ENCODE peak calls at places on chromosome 16, in eight cellular contexts. M is IMR-90, V is HCT116, Q is fibroblast of the aortic adventitia, B is prostate gland, P is neural progenitor cell, R is cardiac muscle cell, Z is Peyer's patch. W is an unnamed sample.

GRCh38 chr16:52450906-52451305 is 96.0 kb downstream of the TOX3 start:
- DNase-seq in B (no peak), R (no peak), V (no peak), M (no peak), P (no peak), Z (no peak), Q (no peak), W (no peak)

GRCh38 chr16:64307431-64307830 is 814.4 kb downstream of the CDH11 start:
- DNase-seq in Z (no peak), V (no peak), R (no peak), Q (no peak), M (no peak), P (no peak), B (no peak), W (no peak)

GRCh38 chr16:53952215-53953208 is 248.6 kb downstream of the FTO start:
- DNase-seq in R (peak; percentile 41), M (peak; percentile 52), Q (peak; percentile 51), P (no peak), V (no peak), Z (no peak), B (no peak), W (no peak)

GRCh38 chr16:89090182-89090630 is 3.4 kb upstream of the ACSF3 start:
- DNase-seq in R (no peak), P (no peak), Q (no peak), M (no peak), V (no peak), B (no peak), Z (no peak), W (no peak)

GRCh38 chr16:89426736-89427525 is 63.4 kb downstream of the ANKRD11 start:
- DNase-seq in Z (no peak), R (no peak), M (peak; percentile 69), V (no peak), Q (no peak), B (no peak), P (no peak), W (no peak)

GRCh38 chr16:65071371-65072311 is 50.2 kb downstream of the CDH11 start:
- DNase-seq in R (peak; percentile 42), V (no peak), Z (no peak), B (no peak), P (no peak), M (peak; percentile 64), Q (peak; percentile 58), W (no peak)

GRCh38 chr16:24887472-24887871 is 41.7 kb downstream of the SLC5A11 start:
- DNase-seq in V (no peak), R (no peak), Q (no peak), B (no peak), P (no peak), M (no peak), Z (no peak), W (no peak)

GRCh38 chr16:77531741-77532140 is 96.9 kb upstream of the ADAMTS18 start:
- DNase-seq in B (no peak), P (no peak), V (no peak), Q (peak; percentile 86), M (peak; percentile 38), R (peak; percentile 27), Z (no peak), W (peak; percentile 1)

GRCh38 chr16:67230809-67231660 is 4.1 kb downstream of the TMEM208 start:
- DNase-seq in Z (peak; percentile 45), P (no peak), V (no peak), Q (no peak), M (no peak), R (no peak), B (no peak), W (no peak)

GRCh38 chr16:86522639-86523038 is 12.3 kb downstream of the FOXF1 start:
- DNase-seq in Z (no peak), Q (no peak), V (no peak), M (no peak), P (no peak), R (no peak), B (no peak), W (no peak)

GRCh38 chr16:86520317-86521210 is 10.2 kb downstream of the FOXF1 start:
- DNase-seq in Q (no peak), M (peak; percentile 33), Z (no peak), R (no peak), V (no peak), B (no peak), P (no peak), W (no peak)

GRCh38 chr16:86519649-86520316 is 9.5 kb downstream of the FOXF1 start:
- DNase-seq in Z (peak; percentile 72), V (peak; percentile 63), P (peak; percentile 88), B (peak; percentile 32), R (peak; percentile 59), M (peak; percentile 77), Q (peak; percentile 70), W (no peak)

GRCh38 chr16:86523166-86523740 is 12.9 kb downstream of the FOXF1 start:
- DNase-seq in V (no peak), Q (no peak), B (no peak), P (no peak), M (no peak), Z (no peak), R (no peak), W (no peak)

DNA sequence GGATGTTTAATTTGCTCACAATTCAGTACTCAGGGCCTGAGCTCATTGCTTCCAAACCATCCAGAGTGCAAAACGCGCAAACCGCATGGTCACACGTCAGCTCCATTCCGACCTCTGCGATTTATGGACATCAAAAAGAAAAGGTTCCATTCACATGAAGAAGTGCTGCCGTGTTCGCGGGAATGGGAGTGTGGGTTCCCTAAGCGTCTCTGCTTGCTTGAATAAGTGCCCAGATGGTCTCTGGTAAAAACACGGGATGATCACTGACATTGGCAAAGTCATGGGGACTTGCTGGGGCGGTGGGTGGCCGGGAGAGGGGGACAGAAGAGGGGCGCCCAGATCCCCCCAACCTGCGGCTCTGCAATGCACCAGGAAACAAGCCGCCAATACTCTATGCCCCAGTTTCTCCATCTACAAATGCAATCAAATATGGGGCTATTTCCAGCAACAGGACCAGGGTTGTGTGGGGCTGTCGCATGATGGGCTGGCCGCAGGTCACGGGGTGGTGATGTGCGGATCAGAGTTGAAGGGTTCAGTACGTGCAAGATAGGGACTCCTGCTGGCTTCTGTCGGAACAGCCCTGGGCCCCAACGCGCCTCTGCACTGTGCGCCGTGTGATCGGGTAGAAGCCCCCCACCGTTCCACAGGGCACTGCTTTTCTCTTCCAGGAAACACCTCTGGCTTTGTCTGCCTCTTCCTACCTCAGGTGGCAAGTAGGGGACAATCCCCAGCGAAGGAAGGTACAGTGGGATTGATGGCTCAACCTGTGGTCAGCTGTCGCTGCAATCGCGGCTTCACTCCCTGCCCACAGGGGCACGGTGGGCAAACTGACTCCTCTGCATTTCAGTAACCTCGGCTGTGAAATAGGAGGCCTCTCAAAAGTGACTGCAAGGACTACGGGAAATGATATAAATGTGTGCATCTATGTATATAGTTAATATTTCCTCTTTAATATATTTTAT is 11.2 kb downstream of the FOXF1 start:
- DNase-seq in M (no peak), R (no peak), Q (no peak), V (no peak), Z (no peak), B (no peak), P (no peak), W (no peak)
- TF ChIP-seq CTCF in M (no peak), R (no peak), Q (no peak), V (no peak), Z (no peak), B (no peak), P (peak; percentile 11), W (no peak)

DNA sequence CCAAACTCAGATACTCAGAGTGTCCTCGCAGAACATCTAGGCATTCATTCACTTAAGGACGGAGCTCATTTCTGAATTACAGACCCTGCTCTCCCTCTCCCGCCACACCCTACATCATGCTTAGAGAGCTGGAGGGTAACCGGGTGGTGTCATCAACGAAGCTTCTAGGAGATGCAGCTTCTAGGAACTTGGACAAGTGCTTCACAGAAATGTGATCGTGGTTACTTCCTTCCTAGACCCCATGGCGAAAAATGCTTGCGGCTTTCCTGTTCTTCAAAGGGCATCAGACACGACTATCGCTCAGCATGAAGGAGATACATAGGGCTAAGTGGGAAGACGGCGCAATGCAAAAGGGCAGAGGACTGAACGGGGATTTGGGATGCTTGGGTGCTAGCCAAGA is 126.8 kb downstream of the ZFHX3 start:
- DNase-seq in P (no peak), Z (no peak), B (no peak), M (no peak), V (no peak), Q (no peak), R (no peak), W (no peak)
- H3K4me3 ChIP-seq in P (no peak overlapping the region), Z (no peak overlapping the region), B (no peak overlapping the region), M (no peak overlapping the region), V (no peak overlapping the region), Q (no peak overlapping the region), R (no peak overlapping the region), W (no peak overlapping the region)

GRCh38 chr16:70438325-70438982 is 446 bp downstream of the ST3GAL2 start:
- DNase-seq in R (peak; percentile 37), Q (no peak), Z (no peak), V (no peak), B (no peak), M (no peak), P (no peak), W (no peak)
- TF ChIP-seq CTCF in R (no peak), Q (no peak), Z (no peak), V (no peak), B (no peak), M (no peak), P (no peak), W (no peak)

DNA sequence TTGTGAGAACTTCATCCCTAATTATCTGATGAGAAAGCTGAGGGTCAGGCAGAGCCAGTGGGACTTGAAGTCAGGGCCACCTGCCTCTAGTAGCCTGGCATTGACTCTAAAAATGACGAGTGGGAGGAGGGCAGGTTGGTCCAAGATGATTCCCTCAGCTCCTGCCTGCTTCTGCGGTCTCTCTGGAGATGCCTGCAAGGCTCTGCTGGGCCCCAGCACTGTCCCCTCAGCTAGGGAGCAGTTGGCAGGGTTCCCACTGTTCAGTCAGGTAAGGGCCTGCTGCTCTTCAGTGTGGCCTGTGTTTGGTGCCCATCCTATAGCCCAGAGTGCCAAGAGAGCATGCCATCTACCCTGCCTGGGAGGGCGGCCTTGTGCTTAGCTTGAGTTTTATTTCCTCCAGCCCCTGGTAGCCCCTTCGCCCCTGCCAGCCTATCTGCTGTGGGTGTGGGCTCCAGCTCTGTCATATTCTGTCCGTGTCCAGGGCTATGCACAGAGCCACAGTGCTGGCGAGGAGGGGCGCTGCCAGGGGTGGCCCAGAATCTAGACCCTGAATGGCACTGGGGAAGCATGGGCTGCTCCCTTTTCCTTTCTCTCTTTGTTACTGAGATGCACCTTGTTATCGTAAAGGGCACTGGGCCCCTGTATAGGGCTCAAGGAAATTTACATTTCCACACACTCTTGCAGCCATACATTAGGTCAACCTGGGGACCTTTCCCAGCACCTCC is 68.5 kb downstream of the CYLD start:
- DNase-seq in R (no peak), P (no peak), Q (no peak), M (no peak), V (no peak), B (no peak), Z (no peak), W (no peak)
- H3K4me3 ChIP-seq in R (no peak overlapping the region), P (no peak overlapping the region), Q (no peak overlapping the region), M (no peak overlapping the region), V (no peak overlapping the region), B (no peak overlapping the region), Z (no peak overlapping the region), W (no peak overlapping the region)

GRCh38 chr16:2039286-2040030 is 8.2 kb downstream of the NTHL1 start:
- DNase-seq in M (peak; percentile 93), R (peak; percentile 77), V (no peak), B (peak; percentile 86), P (no peak), Q (peak; percentile 62), Z (peak; percentile 71), W (peak; percentile 73)
- TF ChIP-seq CTCF in M (no peak), R (no peak), V (no peak), B (no peak), P (no peak), Q (no peak), Z (no peak), W (no peak)

GRCh38 chr16:74107795-74108610 is 188.6 kb upstream of the PSMD7 start:
- DNase-seq in Q (no peak), V (peak; percentile 58), B (peak; percentile 16), M (peak; percentile 2), Z (no peak), R (peak; percentile 45), P (peak; percentile 71), W (no peak)
- H3K4me3 ChIP-seq in Q (no peak overlapping the region), V (no peak overlapping the region), B (no peak overlapping the region), M (no peak overlapping the region), Z (no peak overlapping the region), R (no peak overlapping the region), P (no peak overlapping the region), W (no peak overlapping the region)

W was measured in AG04449.